ENCODE peak calls at places on chromosome 22, in four cellular contexts. A is cardiac fibroblast, K is cardiac muscle cell, W is mammary epithelial cell. N is an unnamed sample.
A peak's percentile ranks its signal among the peaks of the same experiment; 100 is the strongest.

GRCh38 chr22:47782461-47783075 is 1020.1 kb downstream of the TBC1D22A start:
- DNase-seq in A (no peak), K (no peak), W (no peak), N (no peak)

GRCh38 chr22:43473031-43473430 is 61.2 kb downstream of the MPPED1 start:
- DNase-seq in A (no peak), K (no peak), W (no peak), N (no peak)

GRCh38 chr22:42932857-42933782 is 76.0 kb upstream of the ARFGAP3 start:
- DNase-seq in A (no peak), K (no peak), W (no peak), N (no peak)

GRCh38 chr22:27336151-27337090 is 465.1 kb downstream of the MN1 start:
- DNase-seq in A (no peak), K (no peak), W (peak; percentile 87), N (peak; percentile 74)

GRCh38 chr22:42269407-42270177 is 861 bp downstream of the TCF20 start:
- DNase-seq in A (peak; percentile 13), K (peak; percentile 74), W (peak; percentile 74), N (no peak)

GRCh38 chr22:47153854-47154542 is 391.5 kb downstream of the TBC1D22A start:
- DNase-seq in A (peak; percentile 2), K (no peak), W (no peak), N (no peak)

GRCh38 chr22:48429621-48430020 is 1398.1 kb downstream of the BRD1 start:
- DNase-seq in A (no peak), K (no peak), W (no peak), N (no peak)

GRCh38 chr22:49080631-49081030 is 747.0 kb downstream of the BRD1 start:
- DNase-seq in A (no peak), K (no peak), W (no peak), N (no peak)

GRCh38 chr22:23520875-23521441 is 59.1 kb downstream of the IGLL1 start:
- DNase-seq in A (peak; percentile 61), K (no peak), W (no peak), N (no peak)
- H3K4me3 ChIP-seq in A (peak overlapping the region; percentile 49), K (no peak overlapping the region), W (no peak overlapping the region), N (peak overlapping the region; percentile 20)

DNA sequence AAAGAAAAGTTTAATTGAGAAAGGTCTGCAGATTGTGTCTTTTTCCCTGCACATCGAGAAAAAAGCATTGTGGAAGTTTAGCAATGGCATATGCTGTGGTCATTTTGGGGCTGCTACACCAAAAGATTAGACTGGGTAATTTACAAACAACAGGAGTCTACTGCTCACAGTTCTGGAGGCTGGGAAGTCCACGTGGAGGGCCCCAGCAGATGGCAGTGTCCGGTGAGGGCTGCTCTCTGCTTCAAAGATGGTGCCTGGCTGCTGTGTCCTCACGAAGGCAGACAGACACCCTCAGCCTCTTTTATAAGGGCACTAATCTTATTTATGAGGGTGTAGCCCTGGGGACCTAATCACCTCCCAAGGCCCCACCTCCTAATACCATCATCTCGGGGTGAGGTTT is 21.1 kb downstream of the PHF21B start:
- DNase-seq in A (no peak), K (no peak), W (no peak), N (no peak)
- TF ChIP-seq CTCF in A (no peak), K (no peak), W (peak; percentile 8), N (no peak)

GRCh38 chr22:31676700-31677099 is 14.7 kb upstream of the PISD start:
- DNase-seq in A (peak; percentile 94), K (peak; percentile 72), W (peak; percentile 92), N (peak; percentile 62)
- H3K4me3 ChIP-seq in A (peak overlapping the region; percentile 45), K (peak overlapping the region; percentile 22), W (no peak overlapping the region), N (peak overlapping the region; percentile 36)

GRCh38 chr22:20315337-20316216 is 4.3 kb downstream of the DGCR6L start:
- DNase-seq in A (no peak), K (no peak), W (no peak), N (no peak)

GRCh38 chr22:20316217-20316843 is 3.5 kb downstream of the DGCR6L start:
- DNase-seq in A (no peak), K (no peak), W (no peak), N (no peak)

GRCh38 chr22:20316844-20317401 is 2.9 kb downstream of the DGCR6L start:
- DNase-seq in A (no peak), K (no peak), W (no peak), N (no peak)

GRCh38 chr22:20319745-20320658 is at the start of gene DGCR6L:
- DNase-seq in A (peak; percentile 94), K (peak; percentile 97), W (peak; percentile 94), N (peak; percentile 72)

DNA sequence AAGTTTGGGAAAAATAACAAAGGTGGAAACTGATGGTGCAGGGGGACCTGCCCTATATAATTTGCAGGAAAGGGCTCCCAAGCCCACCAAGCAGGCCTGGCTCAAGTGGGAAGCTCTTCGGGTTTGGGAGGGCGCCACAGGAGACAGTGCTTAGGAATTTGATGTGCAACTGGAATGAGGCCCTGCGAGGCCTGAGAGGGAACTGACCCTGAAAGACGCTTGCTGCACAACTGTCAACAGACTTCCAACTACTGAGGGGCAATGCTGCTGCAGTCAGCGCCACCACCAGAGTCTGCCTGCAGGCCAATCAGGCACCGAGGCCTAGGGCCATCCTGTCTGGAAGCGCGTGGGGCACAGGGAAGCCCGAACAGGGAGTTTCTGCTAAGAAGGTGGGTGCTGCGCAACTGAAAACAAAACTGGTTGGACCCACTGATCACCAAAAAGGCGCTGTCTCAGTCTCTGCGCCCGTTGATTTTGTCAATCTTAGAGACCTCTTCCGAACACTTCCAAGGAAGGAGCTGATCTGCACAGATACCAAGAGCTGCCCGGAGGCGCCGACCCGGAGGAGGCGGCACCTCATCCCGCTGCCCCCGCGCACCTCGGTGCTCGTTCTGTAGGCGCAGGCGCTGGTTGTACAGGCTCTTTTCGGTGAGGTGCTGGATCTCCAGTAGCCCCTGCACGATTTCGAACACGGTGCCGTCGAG is 667 bp downstream of the DGCR6L start:
- DNase-seq in A (peak; percentile 14), K (peak; percentile 31), W (peak; percentile 31), N (no peak)
- TF ChIP-seq CTCF in A (no peak), K (no peak), W (no peak), N (no peak)

GRCh38 chr22:35611891-35612576 is 5.1 kb downstream of the MB start:
- DNase-seq in A (no peak), K (no peak), W (no peak), N (no peak)

GRCh38 chr22:35612903-35613302 is 4.2 kb downstream of the MB start:
- DNase-seq in A (no peak), K (peak; percentile 85), W (no peak), N (no peak)

GRCh38 chr22:35609761-35610160 is 7.4 kb downstream of the MB start:
- DNase-seq in A (no peak), K (no peak), W (no peak), N (no peak)

GRCh38 chr22:35610741-35611140 is 6.4 kb downstream of the MB start:
- DNase-seq in A (no peak), K (no peak), W (no peak), N (no peak)

GRCh38 chr22:35611200-35611890 is 5.8 kb downstream of the MB start:
- DNase-seq in A (no peak), K (no peak), W (no peak), N (no peak)
- H3K4me3 ChIP-seq in A (no peak overlapping the region), K (no peak overlapping the region), W (no peak overlapping the region), N (no peak overlapping the region)

GRCh38 chr22:29748248-29748893 is 18.4 kb downstream of the ZMAT5 start:
- DNase-seq in A (no peak), K (no peak), W (no peak), N (no peak)

GRCh38 chr22:29750029-29750428 is 16.8 kb downstream of the ZMAT5 start:
- DNase-seq in A (no peak), K (no peak), W (no peak), N (no peak)

GRCh38 chr22:29750559-29750958 is 16.2 kb downstream of the ZMAT5 start:
- DNase-seq in A (no peak), K (no peak), W (no peak), N (no peak)

GRCh38 chr22:29751669-29752068 is 15.1 kb downstream of the ZMAT5 start:
- DNase-seq in A (no peak), K (no peak), W (no peak), N (no peak)

DNA sequence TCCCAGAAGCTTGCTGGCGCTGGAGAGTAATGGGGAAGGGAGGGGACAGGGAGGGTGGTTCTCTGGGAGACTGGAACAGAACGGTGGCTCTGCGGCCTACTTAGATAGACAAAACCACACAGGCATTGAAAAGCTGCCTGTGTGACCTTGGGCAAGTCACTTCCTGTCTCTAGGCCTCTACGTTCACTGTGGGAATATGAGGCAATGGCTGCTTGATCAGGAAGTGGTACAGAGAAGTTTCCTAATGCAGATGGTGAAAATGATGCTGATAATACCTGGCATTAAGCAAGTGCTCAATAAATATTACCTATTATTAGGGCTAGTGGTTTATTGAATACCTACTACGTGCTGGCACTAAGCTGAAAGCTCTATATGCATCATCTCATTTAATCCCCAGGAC is 15.7 kb downstream of the ZMAT5 start:
- DNase-seq in A (peak; percentile 30), K (no peak), W (peak; percentile 29), N (no peak)
- TF ChIP-seq CTCF in A (no peak), K (no peak), W (no peak), N (no peak)

DNA sequence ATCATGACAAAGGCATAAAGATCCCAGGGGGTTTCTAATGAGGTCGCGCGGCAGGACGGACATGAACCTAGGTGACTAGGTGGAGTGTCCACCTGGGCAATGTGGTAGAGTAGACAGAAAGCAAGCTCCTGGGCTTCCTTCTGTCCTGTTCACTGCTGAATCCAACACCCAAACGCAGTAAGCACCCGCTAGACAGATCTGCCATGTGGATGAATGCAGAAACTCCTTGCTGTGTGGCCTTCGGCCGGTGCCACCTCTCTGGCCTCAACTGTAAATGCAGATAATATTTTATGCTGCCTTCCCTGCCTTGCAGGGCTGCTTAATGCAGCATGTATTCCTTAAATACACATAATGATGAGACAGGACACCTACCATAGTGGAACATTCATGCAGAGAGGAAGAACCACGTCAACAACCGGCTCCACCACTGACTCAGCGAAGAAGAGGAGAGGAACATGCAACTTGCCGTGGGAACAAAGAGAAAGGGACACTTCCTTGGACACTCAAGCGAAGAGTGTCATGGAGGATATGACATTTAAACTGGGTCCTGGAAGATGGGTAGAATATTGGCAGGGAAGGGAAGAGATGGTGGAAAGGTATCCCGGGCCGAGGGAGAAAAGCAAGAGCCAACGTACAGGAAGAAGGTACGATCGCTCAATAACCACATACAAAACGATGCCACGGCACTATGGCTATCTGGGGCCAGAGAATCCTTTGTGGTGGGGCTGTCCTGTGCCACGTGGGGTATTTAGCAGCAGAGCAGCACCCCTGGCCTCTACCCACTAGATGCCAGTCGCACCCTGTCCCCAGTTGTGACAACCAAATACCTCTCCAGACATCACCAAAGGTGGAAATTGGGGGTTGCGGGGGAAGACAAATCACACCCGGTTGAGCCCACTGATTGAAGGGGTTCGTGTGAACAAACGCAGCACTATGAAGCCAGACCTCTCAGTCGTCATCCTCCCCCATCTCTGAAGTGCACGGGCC is 30.8 kb downstream of the MYH9 start:
- DNase-seq in A (no peak), K (no peak), W (no peak), N (no peak)
- H3K4me3 ChIP-seq in A (no peak overlapping the region), K (no peak overlapping the region), W (no peak overlapping the region), N (no peak overlapping the region)